ENCODE peak calls at places on chromosome 7, in five cellular contexts. U, Y, I, H and R are unnamed samples.

GRCh38 chr7:51046103-51046466 is 263.4 kb upstream of the GRB10 start:
- DNase-seq in U (no peak), Y (no peak), I (no peak), H (no peak), R (no peak)

GRCh38 chr7:21690717-21691116 is 147.9 kb downstream of the DNAH11 start:
- DNase-seq in U (no peak), Y (no peak), I (no peak), H (no peak), R (no peak)

GRCh38 chr7:115230882-115231508 is 309.1 kb downstream of the MDFIC start:
- DNase-seq in U (no peak), Y (no peak), I (peak; percentile 6), H (no peak), R (no peak)

GRCh38 chr7:128236924-128237586 is 4.0 kb upstream of the LEP start:
- DNase-seq in U (no peak), Y (no peak), I (no peak), H (no peak), R (no peak)

GRCh38 chr7:13822678-13823077 is 166.8 kb downstream of the ETV1 start:
- DNase-seq in U (no peak), Y (no peak), I (no peak), H (no peak), R (no peak)

GRCh38 chr7:138049505-138050116 is 26.6 kb upstream of the AKR1D1 start:
- DNase-seq in U (no peak), Y (no peak), I (no peak), H (no peak), R (no peak)

GRCh38 chr7:68783671-68784070 is 814.6 kb upstream of the AUTS2 start:
- DNase-seq in U (no peak), Y (no peak), I (no peak), H (no peak), R (no peak)

GRCh38 chr7:121873795-121874194 is 834 bp downstream of the PTPRZ1 start:
- DNase-seq in U (no peak), Y (no peak), I (no peak), H (no peak), R (no peak)

GRCh38 chr7:27946351-27946750 is 206.4 kb downstream of the TAX1BP1 start:
- DNase-seq in U (no peak), Y (no peak), I (peak; percentile 15), H (no peak), R (no peak)

GRCh38 chr7:94244760-94245159 is 149.9 kb upstream of the COL1A2 start:
- DNase-seq in U (no peak), Y (no peak), I (no peak), H (no peak), R (no peak)

GRCh38 chr7:1961776-1962276 is 270.9 kb downstream of the MAD1L1 start:
- DNase-seq in U (no peak), Y (no peak), I (no peak), H (no peak), R (no peak)

GRCh38 chr7:125059861-125060456 is 130.3 kb upstream of the POT1 start:
- DNase-seq in U (no peak), Y (no peak), I (no peak), H (no peak), R (no peak)

GRCh38 chr7:154832557-154833138 is 170.3 kb downstream of the PAXIP1 start:
- DNase-seq in U (peak; percentile 25), Y (no peak), I (no peak), H (no peak), R (no peak)

GRCh38 chr7:1175967-1176851 is 16.2 kb upstream of the ZFAND2A start:
- DNase-seq in U (peak; percentile 73), Y (peak; percentile 87), I (peak; percentile 80), H (peak; percentile 85), R (peak; percentile 49)

GRCh38 chr7:83355143-83355542 is 192.5 kb upstream of the PCLO start:
- DNase-seq in U (no peak), Y (no peak), I (no peak), H (no peak), R (no peak)

GRCh38 chr7:124701955-124702354 is 63.6 kb downstream of the GPR37 start:
- DNase-seq in U (peak; percentile 21), Y (no peak), I (no peak), H (no peak), R (no peak)

GRCh38 chr7:34497153-34497777 is 160.8 kb upstream of the NPSR1 start:
- DNase-seq in U (no peak), Y (no peak), I (no peak), H (no peak), R (no peak)

GRCh38 chr7:110987130-110987693 is 103.7 kb upstream of the LRRN3 start:
- DNase-seq in U (no peak), Y (no peak), I (no peak), H (no peak), R (no peak)

GRCh38 chr7:110983822-110984456 is 107.0 kb upstream of the LRRN3 start:
- DNase-seq in U (no peak), Y (no peak), I (no peak), H (no peak), R (no peak)

GRCh38 chr7:110994028-110994967 is 96.6 kb upstream of the LRRN3 start:
- DNase-seq in U (no peak), Y (no peak), I (no peak), H (no peak), R (no peak)

GRCh38 chr7:110988348-110988747 is 102.6 kb upstream of the LRRN3 start:
- DNase-seq in U (no peak), Y (no peak), I (no peak), H (no peak), R (no peak)

DNA sequence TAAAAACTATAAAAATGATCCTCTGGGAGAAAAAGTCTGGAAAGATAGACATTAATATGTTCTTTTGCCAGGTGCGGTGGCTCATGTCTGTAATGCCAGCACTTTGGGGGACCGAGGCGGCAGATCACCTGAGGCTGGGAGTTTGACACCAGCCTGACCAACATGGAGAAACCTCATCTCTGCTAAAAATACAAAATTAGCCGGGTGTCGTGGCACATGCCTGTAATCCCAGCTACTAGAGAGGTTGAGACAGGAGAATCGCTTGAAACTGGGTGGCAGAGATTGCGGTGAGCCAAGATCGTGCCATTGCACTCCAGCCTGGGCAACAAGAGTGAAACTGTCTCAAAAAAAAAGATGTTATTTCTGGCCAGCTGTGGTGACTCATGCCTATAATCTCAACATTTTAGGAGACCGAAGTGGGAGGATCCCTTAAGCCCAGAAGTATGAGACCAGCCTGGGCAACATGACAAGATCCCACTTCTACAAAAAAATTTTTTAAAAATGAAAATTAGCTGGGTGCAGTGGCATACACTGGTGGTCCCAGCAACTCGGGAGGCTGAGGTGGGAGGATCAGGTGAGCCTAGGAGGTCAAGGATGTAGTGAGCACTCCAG is 101.9 kb upstream of the LRRN3 start:
- DNase-seq in U (no peak), Y (no peak), I (no peak), H (no peak), R (no peak)
- H3K27ac ChIP-seq in U (no peak overlapping the region), Y (no peak overlapping the region), I (no peak overlapping the region), H (no peak overlapping the region), R (no peak overlapping the region)

DNA sequence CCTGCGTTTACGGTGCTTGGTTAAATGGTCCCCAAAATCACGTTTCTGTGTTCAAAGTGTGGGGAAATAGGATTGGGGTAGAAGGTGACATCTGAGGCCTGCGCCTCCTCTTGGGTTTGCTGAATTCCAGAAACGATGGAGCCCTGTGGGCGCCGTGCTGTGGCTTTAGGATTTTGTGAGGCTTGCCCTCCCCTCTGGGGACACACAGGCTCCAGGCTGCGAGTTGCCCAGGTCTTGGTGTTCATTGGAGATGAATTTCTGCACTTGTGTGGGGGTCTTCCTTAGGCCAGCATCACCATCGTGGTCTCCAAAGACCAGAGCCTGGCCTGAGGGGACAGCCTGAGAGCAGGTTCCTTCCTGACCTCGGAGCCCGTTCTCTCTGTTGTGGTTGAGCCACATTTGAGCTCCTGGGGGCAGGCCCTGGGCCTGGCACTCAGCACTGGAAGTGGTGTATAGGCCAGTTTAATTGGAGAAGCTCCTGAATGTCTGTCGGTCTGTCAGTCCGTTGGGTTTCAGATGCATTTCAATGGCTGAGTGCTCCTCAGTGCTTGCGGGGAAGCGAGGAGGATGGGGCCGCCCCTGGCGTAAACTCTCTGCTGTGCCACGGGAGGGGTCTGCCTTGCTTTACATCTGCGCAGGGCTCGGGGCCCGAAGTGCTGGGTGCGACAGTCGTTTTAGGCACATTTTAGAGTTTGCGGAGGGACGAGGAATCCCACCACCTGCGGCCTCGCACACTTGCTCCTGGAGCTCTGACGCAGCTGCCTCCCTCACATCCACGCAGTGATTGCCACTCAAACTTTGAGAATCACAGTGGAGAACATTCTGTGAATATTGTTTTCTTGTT is 71.7 kb downstream of the DNAJB6 start:
- DNase-seq in U (no peak), Y (no peak), I (no peak), H (no peak), R (no peak)
- H3K27ac ChIP-seq in U (no peak overlapping the region), Y (no peak overlapping the region), I (no peak overlapping the region), H (no peak overlapping the region), R (no peak overlapping the region)

GRCh38 chr7:23246540-23246939 is at the start of gene GPNMB:
- DNase-seq in U (no peak), Y (no peak), I (peak; percentile 24), H (no peak), R (no peak)

GRCh38 chr7:23247101-23247601 is 576 bp downstream of the GPNMB start:
- DNase-seq in U (no peak), Y (no peak), I (no peak), H (no peak), R (no peak)

GRCh38 chr7:23249486-23249885 is 2.9 kb downstream of the GPNMB start:
- DNase-seq in U (no peak), Y (no peak), I (no peak), H (no peak), R (no peak)

GRCh38 chr7:23244335-23244635 is 2.3 kb upstream of the GPNMB start:
- DNase-seq in U (no peak), Y (no peak), I (no peak), H (no peak), R (no peak)

DNA sequence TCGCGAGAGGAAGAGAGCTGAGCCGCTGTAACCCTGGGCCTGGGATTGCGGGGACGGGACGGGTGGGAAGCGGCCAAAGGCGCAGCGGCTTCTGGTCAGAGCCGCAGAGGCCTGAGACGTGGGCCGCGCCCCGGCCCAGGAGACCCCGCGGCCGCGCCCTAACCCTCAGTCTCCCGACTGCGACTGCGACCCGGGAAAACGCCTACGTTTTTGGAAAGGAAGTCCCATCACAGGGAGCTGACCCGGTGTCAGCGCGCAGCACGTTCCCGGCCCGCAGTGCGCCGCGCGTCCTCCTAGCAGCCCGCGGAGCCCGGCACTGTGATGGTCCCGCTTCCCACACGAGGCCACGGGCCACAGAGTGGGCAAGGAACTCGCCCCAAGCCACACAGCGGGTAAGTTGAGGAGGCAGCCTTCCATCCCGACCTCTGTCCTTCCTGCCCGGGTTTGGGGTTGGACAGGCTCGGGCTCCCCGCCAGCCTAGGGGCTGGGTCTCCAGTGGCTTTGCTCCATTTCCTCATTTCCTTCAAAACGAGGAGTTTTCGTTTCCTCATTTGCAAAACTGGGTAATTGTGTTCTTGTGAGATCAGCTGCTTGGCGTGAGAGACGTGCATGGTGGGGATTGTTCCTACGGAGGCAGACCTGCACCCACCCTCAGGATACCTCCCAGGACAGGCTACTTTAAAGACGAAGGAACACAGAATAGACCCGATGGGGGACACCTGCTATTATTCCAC is 1.2 kb downstream of the GPNMB start:
- DNase-seq in U (peak; percentile 22), Y (no peak), I (peak; percentile 40), H (no peak), R (no peak)
- H3K27ac ChIP-seq in U (no peak overlapping the region), Y (peak overlapping the region; percentile 49), I (peak overlapping the region; percentile 55), H (peak overlapping the region; percentile 80), R (no peak overlapping the region)

DNA sequence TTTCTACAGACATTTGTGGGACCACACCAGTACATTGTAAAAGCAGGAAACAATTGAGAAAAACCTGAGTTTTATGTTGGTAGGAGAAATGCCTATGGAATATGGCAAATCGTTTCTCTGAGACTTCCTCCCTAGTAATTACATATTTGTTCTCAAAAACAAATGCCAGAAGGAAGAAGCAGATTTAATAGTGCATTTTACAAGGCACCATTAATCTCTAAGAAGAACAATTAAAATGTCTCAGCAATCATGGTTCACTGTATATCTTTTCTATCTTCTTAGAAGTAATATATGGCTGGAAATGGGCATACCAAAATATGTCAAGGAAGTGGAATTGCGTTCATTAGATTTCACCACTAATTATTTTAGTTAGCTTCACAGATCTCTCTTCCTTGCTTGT is 13.3 kb downstream of the CAV1 start:
- DNase-seq in U (no peak), Y (no peak), I (no peak), H (no peak), R (no peak)
- H3K27ac ChIP-seq in U (no peak overlapping the region), Y (no peak overlapping the region), I (no peak overlapping the region), H (no peak overlapping the region), R (no peak overlapping the region)